ENCODE peak calls at places on chromosome 17, in nine cellular contexts. R is GM23338, D is lung, K is MG63, E is body of pancreas, H is A549, Z is heart right ventricle, F is heart left ventricle, W is uterus. A is an unnamed sample.

GRCh38 chr17:18968945-18969887 is 17.3 kb downstream of the SLC5A10 start:
- DNase-seq in R (no peak), D (peak), K (peak), E (no peak), H (peak), Z (no peak), F (no peak), W (no peak), A (peak)

GRCh38 chr17:34847939-34848338 is 113.3 kb downstream of the CCT6B start:
- DNase-seq in R (no peak), D (no peak), K (no peak), E (no peak), H (no peak), Z (no peak), F (no peak), W (no peak), A (no peak)

GRCh38 chr17:48011405-48012150 is 26.0 kb downstream of the COPZ2 start:
- DNase-seq in R (peak), D (no peak), K (peak), E (no peak), H (peak), Z (no peak), F (peak), W (no peak), A (no peak)

GRCh38 chr17:75557075-75557851 is 30.3 kb upstream of the MYO15B start:
- DNase-seq in R (no peak), D (peak), K (peak), E (peak), H (peak), Z (no peak), F (no peak), W (peak), A (no peak)

GRCh38 chr17:52237151-52237550 is 78.6 kb upstream of the CA10 start:
- DNase-seq in R (no peak), D (no peak), K (no peak), E (no peak), H (no peak), Z (no peak), F (no peak), W (no peak), A (no peak)

GRCh38 chr17:34842235-34842634 is 119.0 kb downstream of the CCT6B start:
- DNase-seq in R (no peak), D (no peak), K (no peak), E (no peak), H (no peak), Z (no peak), F (no peak), W (no peak), A (no peak)

GRCh38 chr17:62179525-62180161 is 114.6 kb upstream of the MED13 start:
- DNase-seq in R (no peak), D (no peak), K (peak), E (no peak), H (peak), Z (no peak), F (no peak), W (no peak), A (no peak)

GRCh38 chr17:9529033-9529748 is 46.4 kb downstream of the STX8 start:
- DNase-seq in R (peak), D (no peak), K (no peak), E (no peak), H (peak), Z (no peak), F (no peak), W (no peak), A (no peak)

GRCh38 chr17:7354262-7354781 is 634 bp upstream of the TMEM95 start:
- DNase-seq in R (peak), D (no peak), K (no peak), E (no peak), H (no peak), Z (no peak), F (no peak), W (no peak), A (no peak)

GRCh38 chr17:68161644-68162428 is 86.0 kb upstream of the AMZ2 start:
- DNase-seq in R (no peak), D (no peak), K (no peak), E (no peak), H (no peak), Z (peak), F (peak), W (no peak), A (no peak)

GRCh38 chr17:21286066-21286770 is 1.7 kb downstream of the MAP2K3 start:
- DNase-seq in R (no peak), D (peak), K (peak), E (peak), H (peak), Z (peak), F (peak), W (peak), A (peak)

GRCh38 chr17:65228287-65228686 is 91.1 kb downstream of the RGS9 start:
- DNase-seq in R (no peak), D (no peak), K (no peak), E (no peak), H (no peak), Z (no peak), F (no peak), W (no peak), A (no peak)

GRCh38 chr17:45310380-45311324 is 6.2 kb downstream of the MAP3K14 start:
- DNase-seq in R (no peak), D (no peak), K (peak), E (peak), H (no peak), Z (peak), F (peak), W (no peak), A (no peak)

GRCh38 chr17:47891545-47892088 is 4.4 kb upstream of the SP2 start:
- DNase-seq in R (no peak), D (no peak), K (no peak), E (no peak), H (no peak), Z (no peak), F (no peak), W (no peak), A (no peak)

GRCh38 chr17:76630151-76630550 is 13.4 kb downstream of the ST6GALNAC1 start:
- DNase-seq in R (peak), D (no peak), K (no peak), E (no peak), H (no peak), Z (no peak), F (no peak), W (no peak), A (no peak)

GRCh38 chr17:11853321-11854151 is 143.7 kb downstream of the ZNF18 start:
- DNase-seq in R (no peak), D (no peak), K (peak), E (no peak), H (no peak), Z (no peak), F (no peak), W (no peak), A (no peak)

GRCh38 chr17:78316115-78316866 is 43.6 kb downstream of the SOCS3 start:
- DNase-seq in R (peak), D (no peak), K (no peak), E (no peak), H (peak), Z (no peak), F (no peak), W (no peak), A (no peak)

GRCh38 chr17:47973541-47973940 is 2.6 kb downstream of the CDK5RAP3 start:
- DNase-seq in R (no peak), D (no peak), K (no peak), E (no peak), H (no peak), Z (no peak), F (no peak), W (no peak), A (no peak)

GRCh38 chr17:73363788-73364522 is 52.2 kb upstream of the CDC42EP4 start:
- DNase-seq in R (peak), D (no peak), K (no peak), E (peak), H (no peak), Z (no peak), F (no peak), W (no peak), A (no peak)

GRCh38 chr17:15441315-15441714 is 26.1 kb downstream of the CDRT4 start:
- DNase-seq in R (no peak), D (no peak), K (no peak), E (no peak), H (no peak), Z (no peak), F (no peak), W (no peak), A (no peak)

GRCh38 chr17:46908352-46908751 is 14.6 kb upstream of the GOSR2 start:
- DNase-seq in R (no peak), D (no peak), K (no peak), E (no peak), H (no peak), Z (no peak), F (no peak), W (no peak), A (no peak)

GRCh38 chr17:68539536-68540469 is 27.6 kb downstream of the PRKAR1A start:
- DNase-seq in R (peak), D (peak), K (no peak), E (peak), H (no peak), Z (no peak), F (no peak), W (peak), A (no peak)

GRCh38 chr17:34447406-34447805 is 84.4 kb upstream of the CCL1 start:
- DNase-seq in R (no peak), D (no peak), K (no peak), E (peak), H (no peak), Z (no peak), F (no peak), W (no peak), A (no peak)

GRCh38 chr17:28416703-28417311 is 10.8 kb upstream of the SLC46A1 start:
- DNase-seq in R (peak), D (peak), K (peak), E (peak), H (peak), Z (no peak), F (peak), W (no peak), A (peak)

GRCh38 chr17:28745777-28746473 is 2.1 kb downstream of the TRAF4 start:
- DNase-seq in R (peak), D (peak), K (peak), E (peak), H (no peak), Z (no peak), F (no peak), W (no peak), A (no peak)

GRCh38 chr17:83109793-83110645 is 30.6 kb downstream of the METRNL start:
- DNase-seq in R (no peak), D (peak), K (peak), E (peak), H (peak), Z (peak), F (peak), W (peak), A (peak)

GRCh38 chr17:72488542-72489272 is 367.9 kb downstream of the SOX9 start:
- DNase-seq in R (no peak), D (no peak), K (no peak), E (peak), H (no peak), Z (no peak), F (no peak), W (no peak), A (peak)

GRCh38 chr17:8375738-8376259 is 705 bp downstream of the KRABD2 start:
- DNase-seq in R (peak), D (no peak), K (no peak), E (no peak), H (no peak), Z (no peak), F (no peak), W (no peak), A (no peak)

GRCh38 chr17:57110152-57110542 is 25.1 kb downstream of the AKAP1 start:
- DNase-seq in R (peak), D (no peak), K (no peak), E (peak), H (no peak), Z (peak), F (peak), W (peak), A (no peak)

GRCh38 chr17:82956726-82957468 is 117.1 kb upstream of the ZNF750 start:
- DNase-seq in R (no peak), D (no peak), K (no peak), E (peak), H (no peak), Z (no peak), F (no peak), W (no peak), A (peak)

GRCh38 chr17:70099884-70100283 is 24.9 kb downstream of the KCNJ16 start:
- DNase-seq in R (no peak), D (no peak), K (no peak), E (no peak), H (no peak), Z (no peak), F (no peak), W (no peak), A (no peak)

GRCh38 chr17:4249452-4250029 is 14.2 kb downstream of the ANKFY1 start:
- DNase-seq in R (peak), D (no peak), K (no peak), E (no peak), H (peak), Z (no peak), F (no peak), W (no peak), A (no peak)

GRCh38 chr17:77665833-77666232 is 292.7 kb upstream of the TNRC6C start:
- DNase-seq in R (no peak), D (no peak), K (no peak), E (no peak), H (no peak), Z (no peak), F (no peak), W (no peak), A (no peak)

GRCh38 chr17:29461807-29462206 is 71.6 kb downstream of the TAOK1 start:
- DNase-seq in R (no peak), D (no peak), K (no peak), E (no peak), H (no peak), Z (no peak), F (no peak), W (no peak), A (no peak)

GRCh38 chr17:11807606-11808005 is 189.7 kb downstream of the ZNF18 start:
- DNase-seq in R (no peak), D (no peak), K (no peak), E (no peak), H (no peak), Z (no peak), F (no peak), W (no peak), A (no peak)

GRCh38 chr17:63099420-63099819 is 133.4 kb downstream of the TANC2 start:
- DNase-seq in R (no peak), D (no peak), K (no peak), E (no peak), H (no peak), Z (no peak), F (no peak), W (no peak), A (no peak)

GRCh38 chr17:79840204-79840988 is 1.2 kb upstream of the CBX4 start:
- DNase-seq in R (peak), D (peak), K (peak), E (peak), H (no peak), Z (peak), F (peak), W (peak), A (peak)

GRCh38 chr17:42121066-42121769 is at the start of gene KAT2A:
- DNase-seq in R (peak), D (peak), K (peak), E (peak), H (peak), Z (peak), F (peak), W (peak), A (peak)

GRCh38 chr17:80408872-80409271 is 6.1 kb upstream of the ENDOV start:
- DNase-seq in R (no peak), D (no peak), K (no peak), E (peak), H (no peak), Z (no peak), F (no peak), W (no peak), A (no peak)

DNA sequence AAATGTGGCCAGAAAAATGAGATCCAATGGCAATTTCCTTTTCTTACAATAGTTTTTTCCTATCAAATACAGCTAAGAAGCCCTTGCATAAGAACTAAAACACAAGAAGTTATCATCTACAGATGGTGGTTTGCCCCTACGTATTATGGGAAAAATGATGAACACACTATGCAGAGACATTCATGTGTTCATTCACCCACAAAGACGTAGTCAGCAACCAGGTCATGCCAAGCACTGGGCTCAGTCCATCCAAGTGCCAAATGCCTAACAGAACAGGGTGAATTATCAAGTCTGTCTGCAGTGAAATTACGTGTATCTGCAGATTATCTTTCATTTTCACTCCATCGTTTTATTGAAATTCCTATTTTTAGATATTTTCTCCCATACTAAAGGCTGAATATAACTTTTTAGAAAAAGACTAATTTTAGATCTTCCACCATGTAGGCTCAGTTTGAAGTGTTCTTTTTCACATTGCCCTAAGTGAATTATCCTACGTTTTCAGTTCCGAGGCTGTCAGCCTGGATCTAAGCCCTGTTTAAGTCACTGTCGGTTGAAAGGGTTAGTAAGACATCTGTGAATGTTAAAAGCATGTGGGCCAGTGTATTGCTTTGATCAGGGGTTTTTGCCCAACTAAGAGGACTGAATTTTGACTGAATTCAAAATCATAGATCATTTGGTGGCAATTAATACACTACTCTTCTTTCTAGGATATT is 78.1 kb upstream of the DHX40 start:
- DNase-seq in R (no peak), D (no peak), K (peak), E (no peak), H (no peak), Z (no peak), F (no peak), W (no peak), A (no peak)
- H3K4me3 ChIP-seq in R (no peak), D (no peak), K (peak), E (no peak), H (no peak), Z (no peak), F (no peak), W (no peak), A (no peak)

DNA sequence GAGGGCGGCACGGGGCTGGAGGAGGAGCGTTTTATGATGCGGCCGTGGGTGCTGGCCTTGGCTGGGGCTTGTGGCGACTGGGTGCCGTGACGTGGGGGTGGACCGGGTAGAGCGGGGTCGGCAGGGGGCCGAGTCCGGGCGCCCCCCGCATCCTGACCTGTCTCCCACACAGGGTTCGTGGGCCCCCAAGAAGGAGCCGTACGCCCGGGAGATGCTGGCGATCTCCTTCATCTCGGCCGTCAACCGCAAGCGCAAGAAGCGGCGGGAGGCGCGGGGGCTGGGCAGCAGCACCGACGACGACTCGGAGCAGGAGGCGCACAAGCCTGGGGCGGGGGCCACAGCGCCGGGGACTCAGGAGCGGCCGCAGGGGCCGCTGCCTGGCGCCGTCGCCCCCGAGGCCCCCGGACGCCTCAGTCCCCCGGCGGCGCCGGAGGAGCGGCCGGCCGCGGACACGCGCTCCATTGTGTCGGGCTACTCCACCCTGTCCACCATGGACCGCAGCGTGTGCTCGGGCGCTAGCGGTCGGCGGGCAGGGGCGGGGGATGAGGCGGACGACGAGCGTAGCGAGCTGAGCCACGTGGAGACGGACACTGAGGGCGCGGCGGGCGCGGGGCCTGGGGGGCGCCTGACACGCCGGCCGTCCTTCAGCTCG is 81.6 kb downstream of the ARHGAP23 start:
- DNase-seq in R (peak), D (no peak), K (no peak), E (no peak), H (no peak), Z (peak), F (no peak), W (no peak), A (no peak)
- H3K4me3 ChIP-seq in R (peak), D (no peak), K (no peak), E (no peak), H (no peak), Z (peak), F (no peak), W (no peak), A (no peak)

DNA sequence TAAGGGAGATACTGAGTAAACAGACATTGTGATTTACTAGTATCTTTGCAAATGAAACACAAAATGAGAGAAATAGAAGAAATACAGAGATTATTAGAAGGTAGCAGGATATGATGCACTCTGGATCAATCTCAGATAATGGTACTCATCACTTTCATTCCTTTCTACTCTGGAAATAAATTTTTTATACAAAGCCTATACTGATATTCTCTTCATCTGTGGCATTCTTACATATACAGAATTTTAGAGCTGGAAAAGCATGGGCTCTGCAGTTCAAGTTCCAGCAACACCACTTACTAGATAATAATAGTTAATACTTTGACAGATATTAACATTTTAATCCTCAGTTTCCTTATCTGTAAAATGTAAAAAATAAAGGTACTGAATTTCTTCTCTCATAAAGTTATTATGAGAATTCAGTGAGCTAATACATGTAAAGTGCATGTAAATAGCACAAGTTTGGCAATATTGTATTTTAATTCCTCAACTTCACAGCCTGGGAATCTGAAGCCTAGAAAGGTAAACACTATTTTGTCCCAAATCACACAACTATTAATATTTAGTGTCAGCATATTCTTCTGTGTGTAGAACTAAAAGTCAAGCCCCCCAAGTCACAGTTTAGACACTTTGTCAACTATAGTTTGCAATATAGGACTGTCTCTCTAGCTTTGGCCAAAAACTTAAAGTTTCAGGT is 6.5 kb downstream of the RNF43 start:
- DNase-seq in R (no peak), D (no peak), K (no peak), E (no peak), H (no peak), Z (no peak), F (no peak), W (no peak), A (no peak)
- H3K4me3 ChIP-seq in R (no peak), D (no peak), K (no peak), E (no peak), H (no peak), Z (no peak), F (no peak), W (no peak), A (no peak)

DNA sequence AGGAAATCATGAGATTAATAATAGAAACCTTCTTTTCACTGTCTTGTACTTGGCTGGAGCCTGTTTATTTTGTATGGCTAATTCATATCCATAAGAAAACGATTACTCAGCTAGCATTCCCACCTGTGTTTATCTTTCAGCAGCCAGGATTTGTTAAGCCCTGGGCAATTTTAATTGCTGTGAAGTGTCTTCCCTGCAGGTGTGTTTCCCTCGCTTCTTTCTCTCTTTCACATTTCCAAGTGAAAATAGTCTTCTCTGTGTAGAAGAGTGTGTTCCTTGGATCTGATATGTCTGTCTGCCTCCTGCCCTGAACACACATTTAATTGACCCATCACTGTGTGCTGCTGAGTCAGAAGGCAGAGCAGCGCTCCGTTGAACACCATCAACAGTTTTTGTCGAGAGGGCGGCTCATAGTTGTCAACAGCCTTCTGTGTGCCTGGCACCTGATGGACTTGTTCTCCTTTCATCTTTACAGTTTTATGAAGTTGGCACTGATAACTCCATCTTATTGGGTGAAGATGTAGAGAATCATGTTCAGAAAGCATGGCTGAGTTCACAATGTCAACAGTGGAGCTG is 83.2 kb downstream of the SPECC1 start:
- DNase-seq in R (no peak), D (no peak), K (no peak), E (no peak), H (no peak), Z (no peak), F (no peak), W (no peak), A (no peak)
- H3K4me3 ChIP-seq in R (no peak), D (no peak), K (no peak), E (no peak), H (no peak), Z (peak), F (no peak), W (no peak), A (no peak)

A was measured in lower leg skin.